ENCODE peak calls at places on chromosomes 7 and 10, in ten cellular contexts. K, Z, B, W, Q, M, Y, C, N and H are unnamed samples.

GRCh38 chr7:2717293-2717904 is 29.4 kb downstream of the AMZ1 start:
- DNase-seq in M (no peak), Q (peak; percentile 76), Z (no peak), W (no peak), K (no peak), N (peak; percentile 49), Y (peak; percentile 54), C (no peak), B (no peak), H (no peak)

GRCh38 chr10:71747808-71748523 is 25.4 kb downstream of the VSIR start:
- DNase-seq in N (no peak), Z (no peak), B (no peak), Q (no peak), Y (no peak), K (no peak), M (no peak), C (no peak), W (no peak), H (no peak)

GRCh38 chr7:117383826-117384225 is 43.5 kb downstream of the ASZ1 start:
- DNase-seq in K (no peak), C (no peak), W (no peak), B (no peak), Z (no peak), Q (no peak), Y (no peak), N (no peak), M (no peak), H (no peak)

GRCh38 chr7:151877911-151878835 is 1.3 kb upstream of the PRKAG2 start:
- DNase-seq in B (no peak), M (no peak), Q (no peak), Z (no peak), W (no peak), K (no peak), Y (no peak), N (peak; percentile 33), C (no peak), H (no peak)

GRCh38 chr10:122957474-122957873 is 3.4 kb upstream of the C10orf88 start:
- DNase-seq in Z (no peak), C (no peak), B (no peak), N (no peak), W (no peak), K (no peak), Q (no peak), Y (no peak), M (no peak), H (no peak)

GRCh38 chr7:84336303-84336702 is 141.7 kb upstream of the SEMA3A start:
- DNase-seq in C (no peak), Y (no peak), K (no peak), M (no peak), Q (peak; percentile 93), N (no peak), Z (no peak), B (no peak), W (no peak), H (no peak)

GRCh38 chr7:40765633-40766032 is 630.8 kb downstream of the SUGCT start:
- DNase-seq in K (no peak), Q (no peak), M (no peak), B (no peak), Z (no peak), W (no peak), Y (no peak), N (no peak), C (no peak), H (no peak)

GRCh38 chr7:4049202-4049601 is 632.9 kb upstream of the FOXK1 start:
- DNase-seq in Q (no peak), C (no peak), Z (no peak), B (no peak), Y (no peak), M (no peak), K (no peak), N (no peak), W (no peak), H (no peak)

GRCh38 chr7:30256459-30256858 is 27.9 kb upstream of the ZNRF2 start:
- DNase-seq in M (no peak), B (no peak), Q (no peak), N (no peak), W (no peak), Y (no peak), K (no peak), Z (no peak), C (no peak), H (no peak)

GRCh38 chr10:30185916-30186315 is 126.5 kb upstream of the JCAD start:
- DNase-seq in Q (peak; percentile 83), N (no peak), Z (no peak), Y (no peak), K (no peak), W (no peak), B (no peak), C (no peak), M (peak; percentile 86), H (no peak)

GRCh38 chr7:114293289-114294012 is 121.2 kb upstream of the FOXP2 start:
- DNase-seq in Z (no peak), W (no peak), Y (no peak), K (no peak), C (no peak), Q (no peak), M (no peak), N (no peak), B (no peak), H (no peak)

GRCh38 chr7:17677408-17677807 is 262.9 kb downstream of the SNX13 start:
- DNase-seq in K (no peak), M (no peak), B (no peak), C (no peak), Q (peak; percentile 74), Y (no peak), W (no peak), N (no peak), Z (no peak), H (no peak)

GRCh38 chr10:112361951-112362770 is 11.8 kb upstream of the ACSL5 start:
- DNase-seq in Z (no peak), B (no peak), W (no peak), Y (peak; percentile 44), C (peak; percentile 71), N (peak; percentile 19), K (no peak), Q (peak; percentile 85), M (peak; percentile 26), H (no peak)

GRCh38 chr7:128203710-128204214 is 37.3 kb upstream of the LEP start:
- DNase-seq in K (no peak), Z (no peak), Y (no peak), W (no peak), M (no peak), N (no peak), B (no peak), Q (peak; percentile 53), C (no peak), H (no peak)

GRCh38 chr7:158263964-158264748 is 323.5 kb downstream of the PTPRN2 start:
- DNase-seq in Y (no peak), N (no peak), C (no peak), W (no peak), Z (no peak), K (no peak), M (no peak), B (no peak), Q (no peak), H (no peak)

GRCh38 chr10:15370741-15371701 is at the start of gene FAM171A1:
- DNase-seq in N (peak; percentile 79), Y (peak; percentile 69), Z (peak; percentile 59), W (peak; percentile 84), Q (peak; percentile 77), B (peak; percentile 36), M (peak; percentile 40), K (peak; percentile 42), C (peak; percentile 42), H (peak; percentile 52)

GRCh38 chr7:149456770-149457421 is 4.0 kb downstream of the ZNF777 start:
- DNase-seq in Q (no peak), K (no peak), B (no peak), W (no peak), N (no peak), Y (no peak), C (no peak), Z (no peak), M (peak; percentile 49), H (no peak)

GRCh38 chr10:50679149-50679548 is 55.4 kb upstream of the SGMS1 start:
- DNase-seq in K (no peak), Q (no peak), N (no peak), M (no peak), W (no peak), B (no peak), Z (no peak), C (no peak), Y (no peak), H (no peak)

GRCh38 chr7:21642422-21642821 is 99.6 kb downstream of the DNAH11 start:
- DNase-seq in K (no peak), Q (no peak), B (no peak), Y (no peak), N (no peak), W (no peak), C (no peak), Z (no peak), M (no peak), H (no peak)

GRCh38 chr7:8255680-8256656 is 6.0 kb downstream of the ICA1 start:
- DNase-seq in K (no peak), W (no peak), B (no peak), Y (no peak), Q (no peak), M (no peak), C (no peak), Z (no peak), N (no peak), H (peak; percentile 92)

GRCh38 chr7:100951888-100952560 is 2.7 kb downstream of the MUC3A start:
- DNase-seq in Q (no peak), M (no peak), B (no peak), Y (no peak), N (no peak), Z (no peak), W (no peak), C (no peak), K (no peak), H (no peak)

GRCh38 chr10:129099992-129100391 is 367.0 kb upstream of the MGMT start:
- DNase-seq in M (no peak), Z (no peak), Q (no peak), B (no peak), C (no peak), N (no peak), Y (no peak), W (no peak), K (no peak), H (no peak)

GRCh38 chr10:46016190-46016589 is 14.2 kb downstream of the NCOA4 start:
- DNase-seq in N (no peak), C (no peak), W (no peak), M (no peak), Z (no peak), Q (no peak), B (no peak), K (no peak), Y (no peak), H (no peak)

GRCh38 chr7:28754027-28754426 is 204.1 kb downstream of the TRIL start:
- DNase-seq in B (no peak), C (no peak), M (peak; percentile 11), Z (peak; percentile 76), Y (no peak), W (no peak), Q (peak; percentile 35), N (no peak), K (no peak), H (no peak)

GRCh38 chr10:12907651-12908050 is 93.9 kb downstream of the CCDC3 start:
- DNase-seq in M (no peak), Y (no peak), Q (peak; percentile 37), B (no peak), Z (no peak), K (no peak), N (peak; percentile 11), C (peak; percentile 22), W (no peak), H (peak; percentile 11)

GRCh38 chr7:400901-401485 is 111.0 kb downstream of the FOXL3 start:
- DNase-seq in W (peak; percentile 47), C (no peak), N (no peak), K (no peak), Y (peak; percentile 19), Z (no peak), M (no peak), B (no peak), Q (no peak), H (no peak)

GRCh38 chr10:122656308-122656705 is 43.3 kb downstream of the C10orf120 start:
- DNase-seq in M (no peak), Z (no peak), N (no peak), Y (no peak), K (no peak), Q (no peak), C (no peak), W (no peak), B (no peak), H (no peak)

GRCh38 chr10:2938869-2939268 is 128.5 kb upstream of the PFKP start:
- DNase-seq in K (no peak), Y (no peak), Z (no peak), W (no peak), C (no peak), M (peak; percentile 25), N (no peak), B (no peak), Q (peak; percentile 4), H (no peak)